ENCODE peak calls at places on chromosome 5, in seven cellular contexts. P is IMR-90, N is SK-N-SH, T is hepatocyte, F is astrocyte, E is fibroblast of lung, Q is HCT116. G is an unnamed sample. For H4K20me1 and H3K27me3, the result is how much of the 10 kb centered on the place peaks cover.

GRCh38 chr5:61933787-61934626 is 372.0 kb upstream of the KIF2A start:
- DNase-seq in P (peak), N (peak), T (peak), F (peak), E (peak), Q (peak), G (peak)

GRCh38 chr5:150539206-150539605 is 31.3 kb downstream of the NDST1 start:
- DNase-seq in P (no peak), N (no peak), T (no peak), F (no peak), E (no peak), Q (no peak), G (no peak)

GRCh38 chr5:61319388-61320146 is 12.5 kb upstream of the ZSWIM6 start:
- DNase-seq in P (no peak), N (peak), T (no peak), F (no peak), E (peak), Q (no peak), G (peak)

GRCh38 chr5:90386099-90386710 is 23.4 kb downstream of the CETN3 start:
- DNase-seq in P (peak), N (peak), T (peak), F (peak), E (peak), Q (peak), G (peak)

GRCh38 chr5:60779431-60779830 is 64.6 kb downstream of the ELOVL7 start:
- DNase-seq in P (no peak), N (no peak), T (no peak), F (no peak), E (peak), Q (peak), G (peak)

GRCh38 chr5:132380047-132380446 is 10.5 kb downstream of the SLC22A5 start:
- DNase-seq in P (no peak), N (no peak), T (no peak), F (no peak), E (no peak), Q (no peak), G (no peak)

GRCh38 chr5:41334758-41335157 is 121.4 kb upstream of the C6 start:
- DNase-seq in P (peak), N (no peak), T (peak), F (no peak), E (peak), Q (no peak), G (peak)

GRCh38 chr5:9562101-9562500 is 16.2 kb upstream of the SEMA5A start:
- DNase-seq in P (no peak), N (no peak), T (no peak), F (no peak), E (peak), Q (no peak), G (no peak)

GRCh38 chr5:32261198-32261597 is 51.5 kb downstream of the MTMR12 start:
- DNase-seq in P (no peak), N (no peak), T (no peak), F (no peak), E (no peak), Q (no peak), G (no peak)

GRCh38 chr5:159453209-159453608 is 122.9 kb upstream of the IL12B start:
- DNase-seq in P (no peak), N (no peak), T (no peak), F (no peak), E (no peak), Q (no peak), G (no peak)

GRCh38 chr5:113202904-113203716 is 226.5 kb downstream of the DCP2 start:
- DNase-seq in P (peak), N (peak), T (peak), F (peak), E (peak), Q (peak), G (no peak)

GRCh38 chr5:132425009-132425937 is 55.8 kb downstream of the SLC22A5 start:
- DNase-seq in P (peak), N (no peak), T (peak), F (peak), E (peak), Q (no peak), G (no peak)

GRCh38 chr5:150256416-150257064 is 33.0 kb downstream of the CAMK2A start:
- DNase-seq in P (no peak), N (peak), T (no peak), F (no peak), E (no peak), Q (no peak), G (peak)

GRCh38 chr5:142826741-142827492 is 56.7 kb downstream of the ARHGAP26 start:
- DNase-seq in P (peak), N (no peak), T (no peak), F (peak), E (peak), Q (peak), G (no peak)

GRCh38 chr5:142830241-142831018 is 60.3 kb downstream of the ARHGAP26 start:
- DNase-seq in P (peak), N (no peak), T (no peak), F (peak), E (peak), Q (no peak), G (no peak)

GRCh38 chr5:158943057-158943456 is 156.7 kb downstream of the EBF1 start:
- DNase-seq in P (peak), N (no peak), T (peak), F (peak), E (peak), Q (peak), G (no peak)

GRCh38 chr5:435961-436640 is 6.9 kb upstream of the EXOC3 start:
- DNase-seq in P (peak), N (peak), T (no peak), F (no peak), E (no peak), Q (no peak), G (peak)

GRCh38 chr5:149421372-149421685 is 42.2 kb upstream of the IL17B start:
- DNase-seq in P (no peak), N (no peak), T (no peak), F (no peak), E (no peak), Q (no peak), G (no peak)

GRCh38 chr5:115838885-115839518 is 2.4 kb downstream of the ATG12 start:
- DNase-seq in P (peak), N (peak), T (peak), F (no peak), E (peak), Q (no peak), G (peak)

GRCh38 chr5:128927644-128928043 is 37.6 kb upstream of the SLC27A6 start:
- DNase-seq in P (no peak), N (no peak), T (no peak), F (no peak), E (no peak), Q (no peak), G (no peak)

GRCh38 chr5:109105631-109106267 is 304.0 kb downstream of the PJA2 start:
- DNase-seq in P (peak), N (peak), T (peak), F (peak), E (peak), Q (no peak), G (no peak)

GRCh38 chr5:156201793-156202388 is 125.1 kb upstream of the SGCD start:
- DNase-seq in P (peak), N (no peak), T (peak), F (peak), E (peak), Q (no peak), G (no peak)

GRCh38 chr5:72531496-72532190 is 24.4 kb upstream of the ZNF366 start:
- DNase-seq in P (no peak), N (no peak), T (no peak), F (no peak), E (peak), Q (no peak), G (no peak)

GRCh38 chr5:40396312-40396711 is 283.4 kb upstream of the PTGER4 start:
- DNase-seq in P (no peak), N (no peak), T (no peak), F (no peak), E (no peak), Q (no peak), G (no peak)

GRCh38 chr5:38607930-38608545 is 51.6 kb upstream of the LIFR start:
- DNase-seq in P (peak), N (no peak), T (peak), F (peak), E (peak), Q (no peak), G (no peak)

GRCh38 chr5:71681282-71681681 is 37.8 kb upstream of the CARTPT start:
- DNase-seq in P (no peak), N (no peak), T (no peak), F (peak), E (peak), Q (no peak), G (no peak)

GRCh38 chr5:79488775-79489174 is 25.2 kb downstream of the HOMER1 start:
- DNase-seq in P (peak), N (no peak), T (no peak), F (peak), E (peak), Q (no peak), G (no peak)

GRCh38 chr5:176780071-176780850 is 30.1 kb upstream of the UNC5A start:
- DNase-seq in P (no peak), N (no peak), T (no peak), F (no peak), E (no peak), Q (no peak), G (no peak)

GRCh38 chr5:141919218-141920129 is 4.2 kb upstream of the DELE1 start:
- DNase-seq in P (no peak), N (no peak), T (peak), F (no peak), E (no peak), Q (no peak), G (no peak)

GRCh38 chr5:57539281-57539701 is 56.7 kb upstream of the ACTBL2 start:
- DNase-seq in P (peak), N (no peak), T (no peak), F (peak), E (peak), Q (no peak), G (no peak)

GRCh38 chr5:44911501-44911900 is 102.8 kb downstream of the MRPS30 start:
- DNase-seq in P (no peak), N (no peak), T (no peak), F (no peak), E (no peak), Q (no peak), G (peak)

GRCh38 chr5:108726446-108727091 is 21.1 kb upstream of the FER start:
- DNase-seq in P (peak), N (no peak), T (no peak), F (no peak), E (no peak), Q (no peak), G (no peak)

GRCh38 chr5:154301726-154302125 is 111.2 kb downstream of the GALNT10 start:
- DNase-seq in P (no peak), N (no peak), T (no peak), F (no peak), E (no peak), Q (no peak), G (no peak)

GRCh38 chr5:35771321-35771720 is 85.4 kb upstream of the IL7R start:
- DNase-seq in P (peak), N (no peak), T (no peak), F (peak), E (peak), Q (no peak), G (no peak)

GRCh38 chr5:130110333-130110732 is 206.1 kb downstream of the CHSY3 start:
- DNase-seq in P (no peak), N (no peak), T (peak), F (no peak), E (peak), Q (no peak), G (no peak)

GRCh38 chr5:25458628-25459027 is 813.9 kb upstream of the CDH10 start:
- DNase-seq in P (no peak), N (no peak), T (no peak), F (peak), E (peak), Q (no peak), G (no peak)

GRCh38 chr5:31463341-31463740 is 68.6 kb downstream of the DROSHA start:
- DNase-seq in P (peak), N (no peak), T (no peak), F (no peak), E (peak), Q (no peak), G (no peak)

DNA sequence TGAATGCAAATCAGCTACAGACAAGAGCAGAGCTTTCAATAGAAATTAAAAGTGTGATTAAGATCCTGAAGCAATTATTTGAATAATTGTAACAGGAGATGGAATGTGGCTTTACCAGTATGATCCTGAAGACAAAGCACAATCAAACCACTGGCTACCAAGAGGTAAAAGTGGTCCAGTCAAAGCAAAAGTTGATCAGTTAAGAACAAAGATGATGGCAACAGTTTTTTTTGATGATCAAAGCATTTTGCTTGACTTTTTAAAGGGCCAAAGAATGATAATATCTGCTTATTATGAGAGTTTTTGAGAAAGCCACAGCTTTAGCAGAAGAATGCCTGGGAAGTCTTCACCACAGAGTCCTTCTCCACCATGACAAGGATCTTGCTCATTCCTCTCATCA is 409.2 kb downstream of the CSNK1G3 start:
- DNase-seq in P (no peak), N (no peak), T (no peak), F (no peak), E (peak), Q (no peak), G (no peak)
- H4K20me1 ChIP-seq in P (under half), N (under half), T (under half), F (under half), E (under half), Q (under half), G (under half)

GRCh38 chr5:180647941-180648500 is 1.4 kb downstream of the FLT4 start:
- DNase-seq in P (no peak), N (peak), T (peak), F (no peak), E (no peak), Q (no peak), G (no peak)

GRCh38 chr5:180648658-180649296 is 623 bp downstream of the FLT4 start:
- DNase-seq in P (no peak), N (peak), T (peak), F (no peak), E (no peak), Q (no peak), G (peak)

GRCh38 chr5:180646963-180647305 is 2.5 kb downstream of the FLT4 start:
- DNase-seq in P (no peak), N (peak), T (no peak), F (no peak), E (no peak), Q (no peak), G (no peak)

GRCh38 chr5:180646289-180646962 is 3.0 kb downstream of the FLT4 start:
- DNase-seq in P (no peak), N (peak), T (peak), F (no peak), E (no peak), Q (no peak), G (no peak)

GRCh38 chr5:180647465-180647864 is 1.9 kb downstream of the FLT4 start:
- DNase-seq in P (no peak), N (peak), T (peak), F (no peak), E (no peak), Q (no peak), G (no peak)
- H3K27me3 ChIP-seq in P (under half), N (half or more), T (half or more), F (under half), E (under half), Q (under half), G (under half)

DNA sequence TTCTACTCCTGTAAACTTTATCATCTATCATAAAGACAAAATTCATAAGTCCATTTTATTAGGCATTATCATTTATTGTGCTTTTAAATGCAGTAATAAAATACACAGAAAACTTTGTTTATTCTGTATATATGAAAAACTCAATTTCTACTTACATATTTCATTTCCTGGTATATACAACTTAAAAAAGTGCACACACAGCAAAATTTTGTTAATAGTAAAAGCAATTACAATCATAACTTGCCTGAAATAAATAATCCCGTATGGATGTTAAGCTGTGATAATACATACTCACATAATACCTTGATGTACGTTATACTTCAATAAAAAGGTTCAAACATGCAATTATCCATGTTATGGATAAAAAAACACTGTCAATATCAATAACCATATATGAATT is 19.2 kb downstream of the ELL2 start:
- DNase-seq in P (no peak), N (no peak), T (no peak), F (no peak), E (no peak), Q (no peak), G (no peak)
- H4K20me1 ChIP-seq in P (half or more), N (half or more), T (half or more), F (half or more), E (under half), Q (under half), G (under half)

GRCh38 chr5:2993771-2994170 is 242.3 kb upstream of the IRX2 start:
- DNase-seq in P (no peak), N (no peak), T (no peak), F (no peak), E (no peak), Q (no peak), G (no peak)
- H3K27me3 ChIP-seq in P (under half), N (under half), T (under half), F (under half), E (under half), Q (under half), G (under half)

DNA sequence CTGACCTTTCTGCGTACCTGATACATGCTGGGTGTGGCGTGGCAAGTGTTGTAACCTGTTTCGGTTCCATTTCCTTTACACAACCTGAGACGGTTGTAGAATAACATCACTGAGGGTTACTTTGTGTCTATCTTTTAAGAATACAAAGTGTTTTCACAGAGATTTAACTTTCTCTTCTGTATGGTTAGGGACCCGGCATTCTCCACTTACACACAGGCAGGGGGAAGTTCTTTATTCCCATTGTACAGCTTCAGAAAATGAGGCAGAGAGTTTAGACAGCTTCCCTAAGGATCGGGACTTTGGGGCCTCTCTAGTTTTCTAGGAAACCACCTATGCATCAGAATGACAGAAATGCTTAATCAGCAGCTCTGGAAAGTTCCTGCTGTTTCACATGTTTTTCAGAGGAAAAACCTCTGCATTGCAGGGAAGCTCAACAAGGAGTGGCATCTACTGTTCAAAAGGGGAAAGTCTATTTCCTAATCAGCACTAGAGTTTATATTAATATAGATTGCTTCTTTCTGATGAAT is 41.3 kb downstream of the CAST start:
- DNase-seq in P (no peak), N (no peak), T (peak), F (no peak), E (no peak), Q (no peak), G (peak)
- H4K20me1 ChIP-seq in P (under half), N (under half), T (under half), F (under half), E (under half), Q (under half), G (under half)

GRCh38 chr5:173231996-173232498 is 3.0 kb downstream of the NKX2-5 start:
- DNase-seq in P (no peak), N (no peak), T (no peak), F (no peak), E (no peak), Q (no peak), G (peak)
- H3K27me3 ChIP-seq in P (half or more), N (half or more), T (half or more), F (half or more), E (half or more), Q (under half), G (half or more)

G was measured in GM23338.